ENCODE peak calls at places on chromosomes 1 and 21, in four cellular contexts. U is AG08396, V is mucosa of descending colon, O is AG09309. S is an unnamed sample.

GRCh38 chr1:97820470-97821188 is 100.2 kb downstream of the DPYD start:
- DNase-seq in U (peak; percentile 12), V (peak; percentile 13), O (no peak), S (no peak)

GRCh38 chr1:7558041-7558461 is 213.0 kb upstream of the VAMP3 start:
- DNase-seq in O (no peak), U (no peak), V (no peak), S (no peak)

GRCh38 chr21:29168874-29169273 is 38.4 kb downstream of the MAP3K7CL start:
- DNase-seq in V (no peak), U (no peak), O (no peak), S (no peak)

GRCh38 chr1:78871249-78871648 is 135.3 kb downstream of the ADGRL4 start:
- DNase-seq in O (no peak), U (no peak), V (no peak), S (no peak)

GRCh38 chr1:60825593-60825992 is 256.8 kb upstream of the NFIA start:
- DNase-seq in O (no peak), V (peak; percentile 19), U (no peak), S (no peak)

GRCh38 chr1:106727171-106727570 is 329.3 kb upstream of the PRMT6 start:
- DNase-seq in O (no peak), V (no peak), U (no peak), S (no peak)

GRCh38 chr1:44696789-44697188 is 22.3 kb downstream of the ARMH1 start:
- DNase-seq in V (no peak), O (no peak), U (no peak), S (no peak)

GRCh38 chr1:162131405-162132321 is 62.2 kb downstream of the NOS1AP start:
- DNase-seq in U (no peak), V (peak; percentile 31), O (no peak), S (no peak)

GRCh38 chr1:30740952-30741894 is 16.4 kb downstream of the LAPTM5 start:
- DNase-seq in O (no peak), V (no peak), U (no peak), S (no peak)

GRCh38 chr1:115748396-115749130 is 20.0 kb downstream of the CASQ2 start:
- DNase-seq in O (no peak), U (peak; percentile 62), V (no peak), S (no peak)

GRCh38 chr1:28258628-28259251 is 578 bp upstream of the SESN2 start:
- DNase-seq in O (no peak), U (no peak), V (no peak), S (no peak)

GRCh38 chr1:212098771-212099170 is 63.2 kb downstream of the DTL start:
- DNase-seq in U (no peak), O (no peak), V (no peak), S (no peak)

GRCh38 chr1:234660536-234661133 is 50.7 kb upstream of the IRF2BP2 start:
- DNase-seq in O (no peak), V (no peak), U (no peak), S (no peak)

GRCh38 chr21:16794944-16795343 is 717.9 kb upstream of the CXADR start:
- DNase-seq in O (peak; percentile 67), U (peak; percentile 53), V (no peak), S (no peak)

GRCh38 chr21:28207776-28208175 is 784.9 kb downstream of the LTN1 start:
- DNase-seq in O (peak; percentile 55), U (peak; percentile 53), V (no peak), S (no peak)

GRCh38 chr1:145961425-145962156 is 2.8 kb downstream of the ANKRD34A start:
- DNase-seq in O (no peak), V (peak; percentile 49), U (peak; percentile 56), S (no peak)

GRCh38 chr1:197577580-197577979 is 197.7 kb downstream of the DENND1B start:
- DNase-seq in O (no peak), U (no peak), V (no peak), S (no peak)

GRCh38 chr1:246907472-246907871 is 24.3 kb downstream of the AHCTF1 start:
- DNase-seq in O (peak; percentile 45), U (no peak), V (peak; percentile 63), S (no peak)

GRCh38 chr1:29501227-29501976 is 265.1 kb downstream of the PTPRU start:
- DNase-seq in O (no peak), U (no peak), V (no peak), S (no peak)

GRCh38 chr21:17660449-17660848 is 47.7 kb upstream of the BTG3 start:
- DNase-seq in O (no peak), U (no peak), V (no peak), S (no peak)

GRCh38 chr21:9730866-9731265 is 790.5 kb upstream of the TPTE start:
- DNase-seq in U (no peak), O (no peak), V (no peak), S (no peak)